ENCODE peak calls at places on chromosomes 16 and 17, in six cellular contexts. J is stimulated activated naive CD8-positive, alpha-beta T cell treated with anti-CD3 and anti-CD28 coated beads, Interleukin-15, Interleukin-2, amounts not matched to agents 100 U/mL and 50 U/mL, for 24 hours; D is fibroblast of the aortic adventitia; T is activated T-cell treated with anti-CD3 and anti-CD28 coated beads, Interleukin-2, amount 50 U/mL, for 24 hours; Q is stimulated activated CD8-positive, alpha-beta memory T cell treated with anti-CD3 and anti-CD28 coated beads, Interleukin-15, amount 100 ng/mL, for 1 hour; U is EH. C is an unnamed sample.

GRCh38 chr16:77738706-77739105 is 16.4 kb downstream of the NUDT7 start:
- DNase-seq in J (no peak), D (no peak), T (no peak), Q (no peak), U (no peak), C (no peak)

GRCh38 chr17:57363998-57364645 is 107.8 kb downstream of the MSI2 start:
- DNase-seq in J (no peak), D (no peak), T (no peak), Q (no peak), U (no peak), C (no peak)

GRCh38 chr17:17186551-17187505 is 19.3 kb downstream of the PLD6 start:
- DNase-seq in J (no peak), D (peak), T (no peak), Q (no peak), U (peak), C (no peak)

GRCh38 chr17:68170246-68170645 is 77.6 kb upstream of the AMZ2 start:
- DNase-seq in J (no peak), D (no peak), T (no peak), Q (no peak), U (no peak), C (no peak)

GRCh38 chr17:77772899-77773358 is 185.6 kb upstream of the TNRC6C start:
- DNase-seq in J (no peak), D (peak), T (no peak), Q (no peak), U (no peak), C (no peak)

GRCh38 chr16:67537636-67538591 is 9.3 kb downstream of the RIPOR1 start:
- DNase-seq in J (peak), D (no peak), T (peak), Q (no peak), U (peak), C (peak)

GRCh38 chr16:10355589-10355988 is 30.3 kb upstream of the ATF7IP2 start:
- DNase-seq in J (no peak), D (no peak), T (no peak), Q (no peak), U (no peak), C (no peak)

GRCh38 chr17:45334231-45334630 is 17.4 kb upstream of the MAP3K14 start:
- DNase-seq in J (no peak), D (no peak), T (no peak), Q (no peak), U (no peak), C (no peak)

C was measured in activated naive CD4-positive, alpha-beta T cell treated with Interleukin-2 at 50 U/mL for 16 hours.